ENCODE peak calls at places on chromosomes 1 and 21, in four cellular contexts. V is H9, L is trophoblast cell, B is neuronal stem cell. N is an unnamed sample.

GRCh38 chr1:13749543-13750307 is 49.7 kb downstream of the PRDM2 start:
- DNase-seq in V (no peak), L (peak), B (peak), N (peak)

GRCh38 chr1:15965228-15965767 is 10.6 kb downstream of the ZBTB17 start:
- DNase-seq in V (no peak), L (no peak), B (no peak), N (peak)

GRCh38 chr1:168263130-168263529 is 17.5 kb upstream of the TBX19 start:
- DNase-seq in V (no peak), L (no peak), B (no peak), N (no peak)

GRCh38 chr1:214441119-214441518 is 110.3 kb downstream of the PTPN14 start:
- DNase-seq in V (no peak), L (peak), B (no peak), N (peak)

GRCh38 chr1:211583011-211583995 is 4.3 kb upstream of the SLC30A1 start:
- DNase-seq in V (no peak), L (no peak), B (no peak), N (no peak)

GRCh38 chr1:165075725-165076370 is 280.7 kb downstream of the LMX1A start:
- DNase-seq in V (peak), L (peak), B (no peak), N (peak)

GRCh38 chr1:33094971-33095604 is 14.1 kb downstream of the AZIN2 start:
- DNase-seq in V (peak), L (peak), B (peak), N (peak)

GRCh38 chr1:94463765-94464330 is 45.7 kb downstream of the ABCD3 start:
- DNase-seq in V (no peak), L (peak), B (no peak), N (peak)

GRCh38 chr1:98045211-98046030 is 124.6 kb upstream of the DPYD start:
- DNase-seq in V (peak), L (no peak), B (no peak), N (peak)

GRCh38 chr1:198699167-198700015 is 60.6 kb downstream of the PTPRC start:
- DNase-seq in V (peak), L (peak), B (peak), N (peak)

GRCh38 chr1:10628685-10629084 is 153.9 kb downstream of the PEX14 start:
- DNase-seq in V (no peak), L (no peak), B (no peak), N (peak)

GRCh38 chr21:29155118-29155932 is 24.9 kb downstream of the MAP3K7CL start:
- DNase-seq in V (peak), L (peak), B (no peak), N (peak)

GRCh38 chr1:51877434-51878306 is 857 bp downstream of the NRDC start:
- DNase-seq in V (peak), L (peak), B (no peak), N (peak)

GRCh38 chr1:41713557-41714327 is 205.0 kb downstream of the HIVEP3 start:
- DNase-seq in V (no peak), L (no peak), B (no peak), N (peak)

GRCh38 chr1:165612062-165612461 is 19.0 kb upstream of the MGST3 start:
- DNase-seq in V (no peak), L (no peak), B (no peak), N (no peak)

GRCh38 chr1:54439550-54440223 is 33.5 kb upstream of the SSBP3 start:
- DNase-seq in V (no peak), L (no peak), B (no peak), N (no peak)

GRCh38 chr1:77030401-77031100 is 163.3 kb downstream of the ST6GALNAC5 start:
- DNase-seq in V (no peak), L (peak), B (no peak), N (peak)

GRCh38 chr1:219576931-219577330 is 36.0 kb downstream of the ZC3H11B start:
- DNase-seq in V (no peak), L (no peak), B (no peak), N (no peak)

GRCh38 chr21:29091032-29091431 is 17.6 kb upstream of the CCT8 start:
- DNase-seq in V (no peak), L (peak), B (no peak), N (peak)

GRCh38 chr1:98929456-98929855 is 75.2 kb downstream of the PLPPR5 start:
- DNase-seq in V (no peak), L (no peak), B (no peak), N (no peak)

GRCh38 chr1:163197022-163197421 is 5.7 kb downstream of the RGS5 start:
- DNase-seq in V (no peak), L (no peak), B (no peak), N (no peak)

GRCh38 chr1:156465747-156466365 is 34.7 kb downstream of the MEF2D start:
- DNase-seq in V (peak), L (no peak), B (no peak), N (no peak)

GRCh38 chr1:67748630-67749029 is 63.6 kb downstream of the GADD45A start:
- DNase-seq in V (no peak), L (no peak), B (no peak), N (peak)

GRCh38 chr21:45541221-45542039 is 810 bp downstream of the SLC19A1 start:
- DNase-seq in V (peak), L (peak), B (no peak), N (peak)

GRCh38 chr1:164768045-164768402 is 209.0 kb downstream of the PBX1 start:
- DNase-seq in V (no peak), L (no peak), B (no peak), N (peak)

GRCh38 chr1:7046314-7046713 is 261.1 kb downstream of the CAMTA1 start:
- DNase-seq in V (peak), L (no peak), B (peak), N (peak)

GRCh38 chr1:160830321-160831153 is 32.1 kb downstream of the CD244 start:
- DNase-seq in V (peak), L (peak), B (peak), N (peak)

GRCh38 chr1:34529935-34530859 is 224.7 kb upstream of the GJB5 start:
- DNase-seq in V (no peak), L (no peak), B (no peak), N (no peak)

GRCh38 chr1:26696645-26697440 is 1.0 kb downstream of the ARID1A start:
- DNase-seq in V (no peak), L (peak), B (no peak), N (no peak)
- H3K14ac ChIP-seq in V (peak), L (peak), B (no peak), N (peak)

GRCh38 chr1:204478921-204479320 is 15.7 kb downstream of the PIK3C2B start:
- DNase-seq in V (no peak), L (no peak), B (no peak), N (no peak)
- H2AFZ ChIP-seq in V (no peak), L (no peak), B (no peak), N (no peak)

GRCh38 chr1:1348420-1349255 is 580 bp downstream of the DVL1 start:
- DNase-seq in V (no peak), L (peak), B (no peak), N (peak)

GRCh38 chr1:1347663-1348419 is 1.4 kb downstream of the DVL1 start:
- DNase-seq in V (peak), L (peak), B (no peak), N (peak)

GRCh38 chr1:1351511-1352427 is 2.6 kb upstream of the DVL1 start:
- DNase-seq in V (no peak), L (peak), B (no peak), N (peak)

GRCh38 chr1:1347026-1347595 is 2.1 kb downstream of the DVL1 start:
- DNase-seq in V (no peak), L (no peak), B (no peak), N (no peak)

DNA sequence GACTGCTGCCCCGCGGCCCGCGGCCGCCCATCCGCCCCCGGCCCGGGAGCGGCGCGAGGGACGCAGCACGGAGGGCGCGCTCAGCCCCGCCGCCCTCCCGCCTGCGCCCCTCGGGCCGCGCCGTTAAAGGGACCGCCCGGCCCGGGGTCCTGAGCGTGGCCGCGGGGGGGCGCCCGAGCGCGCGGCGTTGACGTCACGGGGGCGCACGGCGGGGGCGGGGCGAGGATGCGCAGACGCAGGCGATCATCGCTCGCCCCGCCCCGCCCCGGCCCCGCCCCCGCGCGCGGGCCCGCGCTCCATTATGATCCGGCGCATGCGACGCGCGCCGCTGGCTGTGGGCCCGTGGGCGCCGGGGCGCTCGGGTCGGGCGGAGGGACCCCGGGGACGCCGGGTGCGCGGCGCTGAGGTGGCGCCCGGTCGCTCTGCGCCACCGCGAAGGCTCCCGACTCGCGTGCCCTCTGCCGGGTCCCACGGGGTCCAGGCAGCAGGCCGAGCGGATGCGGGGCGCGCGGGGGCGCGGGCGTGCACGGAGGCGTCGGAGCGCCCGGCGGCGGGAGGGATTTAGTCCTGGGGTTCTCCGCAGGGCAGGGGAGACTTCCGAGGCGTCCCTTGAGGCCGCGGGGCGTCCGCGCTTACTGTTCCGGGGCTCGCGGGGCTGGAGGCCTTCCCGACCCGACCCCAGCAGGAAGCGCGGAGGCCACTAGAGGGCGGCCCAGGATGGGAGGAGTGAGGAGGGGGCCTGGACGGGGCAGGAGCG is at the start of gene DVL1:
- DNase-seq in V (peak), L (peak), B (peak), N (peak)
- H3K14ac ChIP-seq in V (peak), L (peak), B (peak), N (peak)

GRCh38 chr1:63770381-63770780 is 3.4 kb upstream of the ROR1 start:
- DNase-seq in V (no peak), L (no peak), B (no peak), N (no peak)
- H2AFZ ChIP-seq in V (no peak), L (no peak), B (no peak), N (no peak)

GRCh38 chr1:153608742-153609584 is 4.0 kb downstream of the S100A16 start:
- DNase-seq in V (peak), L (peak), B (peak), N (peak)
- H3K14ac ChIP-seq in V (peak), L (peak), B (peak), N (peak)

DNA sequence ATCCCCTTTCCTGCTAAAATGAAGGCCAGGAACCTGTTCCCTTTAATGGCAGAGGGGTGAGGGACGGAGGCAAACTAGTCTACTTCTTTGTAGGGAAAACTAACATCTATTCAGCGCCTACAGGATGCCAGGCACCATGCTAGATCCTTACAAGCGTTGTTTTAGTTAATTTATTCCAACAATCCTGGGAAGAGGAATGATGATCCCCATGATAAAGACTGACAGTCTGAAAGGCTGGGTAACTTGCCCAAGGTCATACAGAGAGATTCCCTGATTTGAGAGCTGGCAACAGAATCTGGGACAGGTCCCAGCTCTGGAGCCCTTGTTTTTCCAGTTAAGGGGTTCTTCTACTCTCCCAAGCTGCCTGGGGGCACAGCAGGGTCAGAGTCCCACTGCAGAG is 662 bp upstream of the E2F2 start:
- DNase-seq in V (no peak), L (peak), B (no peak), N (no peak)
- H2AFZ ChIP-seq in V (peak), L (peak), B (peak), N (peak)

DNA sequence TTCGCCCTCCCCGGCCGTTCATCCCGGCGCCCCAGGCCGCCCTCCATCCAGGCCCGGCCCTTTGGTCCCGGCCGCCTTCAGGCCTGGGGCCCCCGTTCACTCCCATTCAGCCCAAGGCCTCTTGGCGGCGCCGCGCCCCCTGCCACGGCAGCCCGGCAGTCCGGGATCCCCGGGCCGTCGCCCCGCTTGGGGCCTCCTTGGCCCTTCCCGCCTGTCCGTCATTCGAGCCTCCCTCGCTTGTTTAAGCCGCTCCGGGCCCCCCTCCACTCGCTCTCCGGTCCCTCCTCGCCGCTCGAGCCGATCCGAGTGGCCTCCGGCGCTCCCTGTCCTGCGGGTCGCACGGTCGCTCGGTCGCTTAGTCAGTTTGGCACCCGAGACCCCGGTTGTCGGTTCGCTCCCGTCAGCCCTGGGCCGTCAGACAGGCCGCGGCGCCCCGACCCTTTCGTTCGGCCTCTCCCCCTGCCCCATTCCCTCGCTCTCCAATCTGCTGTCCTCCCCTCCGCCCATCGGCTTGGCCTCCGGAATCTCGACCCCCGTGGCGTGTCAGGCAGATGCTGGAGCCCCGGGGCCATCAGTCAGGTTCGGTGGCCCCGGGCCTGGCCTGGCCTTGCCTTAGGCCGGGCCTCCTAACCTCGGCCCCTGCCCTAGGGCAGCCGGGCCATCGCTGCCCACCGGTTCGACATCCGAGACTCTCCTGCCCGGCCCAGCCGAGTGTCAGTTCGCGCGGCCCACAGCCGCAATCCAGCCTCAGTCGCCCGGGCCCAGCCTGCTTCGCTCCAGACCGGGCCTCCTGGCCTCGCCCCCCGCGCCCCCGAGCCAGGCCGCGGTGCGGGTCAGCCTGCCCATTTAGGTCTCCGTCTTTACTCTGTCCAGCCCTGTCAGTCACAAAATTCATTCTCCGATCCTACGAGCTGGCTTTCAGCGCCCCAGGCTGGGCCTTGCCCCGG is 1.1 kb downstream of the LRRC41 start:
- DNase-seq in V (peak), L (peak), B (peak), N (peak)
- H3K14ac ChIP-seq in V (peak), L (peak), B (peak), N (peak)